ENCODE peak calls at places on chromosomes 16 and 17, in five cellular contexts. One of them, this sample, is unnamed. For H3K36me3, the result is how much of the 10 kb centered on the place peaks cover.

GRCh38 chr16:56305956-56306565 is 114.8 kb downstream of the GNAO1 start:
- DNase-seq in vagina: no peak
- DNase-seq in heart left ventricle: no peak
- DNase-seq in CD8-positive, alpha-beta T cell: no peak
- DNase-seq in tibial nerve: no peak
- DNase-seq in this sample: no peak

GRCh38 chr16:67428146-67428731 is 2.7 kb upstream of the HSD11B2 start:
- DNase-seq in vagina: no peak
- DNase-seq in heart left ventricle: peak
- DNase-seq in CD8-positive, alpha-beta T cell: peak
- DNase-seq in tibial nerve: peak
- DNase-seq in this sample: peak

GRCh38 chr17:57463103-57463885 is 207.0 kb downstream of the MSI2 start:
- DNase-seq in vagina: no peak
- DNase-seq in heart left ventricle: no peak
- DNase-seq in CD8-positive, alpha-beta T cell: no peak
- DNase-seq in tibial nerve: no peak
- DNase-seq in this sample: no peak

GRCh38 chr17:79907855-79908254 is 68.6 kb upstream of the CBX4 start:
- DNase-seq in vagina: no peak
- DNase-seq in heart left ventricle: no peak
- DNase-seq in CD8-positive, alpha-beta T cell: no peak
- DNase-seq in tibial nerve: no peak
- DNase-seq in this sample: no peak

GRCh38 chr16:59973966-59974365 is 1239.8 kb upstream of the GOT2 start:
- DNase-seq in vagina: no peak
- DNase-seq in heart left ventricle: no peak
- DNase-seq in CD8-positive, alpha-beta T cell: no peak
- DNase-seq in tibial nerve: no peak
- DNase-seq in this sample: no peak

GRCh38 chr17:44966348-44967025 is 1.6 kb downstream of the C1QL1 start:
- DNase-seq in vagina: no peak
- DNase-seq in heart left ventricle: no peak
- DNase-seq in CD8-positive, alpha-beta T cell: no peak
- DNase-seq in tibial nerve: no peak
- DNase-seq in this sample: no peak

GRCh38 chr16:11315499-11315898 is 29.8 kb upstream of the RMI2 start:
- DNase-seq in vagina: no peak
- DNase-seq in heart left ventricle: no peak
- DNase-seq in CD8-positive, alpha-beta T cell: no peak
- DNase-seq in tibial nerve: no peak
- DNase-seq in this sample: no peak

GRCh38 chr16:12757546-12757945 is 46.1 kb downstream of the CPPED1 start:
- DNase-seq in vagina: no peak
- DNase-seq in heart left ventricle: no peak
- DNase-seq in CD8-positive, alpha-beta T cell: no peak
- DNase-seq in tibial nerve: no peak
- DNase-seq in this sample: no peak

GRCh38 chr16:24671455-24671954 is 57.9 kb upstream of the TNRC6A start:
- DNase-seq in vagina: no peak
- DNase-seq in heart left ventricle: no peak
- DNase-seq in CD8-positive, alpha-beta T cell: no peak
- DNase-seq in tibial nerve: no peak
- DNase-seq in this sample: no peak

GRCh38 chr17:8725881-8726280 is 18.8 kb downstream of the CCDC42 start:
- DNase-seq in vagina: no peak
- DNase-seq in heart left ventricle: no peak
- DNase-seq in CD8-positive, alpha-beta T cell: no peak
- DNase-seq in tibial nerve: no peak
- DNase-seq in this sample: no peak
- H3K27ac ChIP-seq in vagina: no peak
- H3K27ac ChIP-seq in heart left ventricle: no peak
- H3K27ac ChIP-seq in CD8-positive, alpha-beta T cell: no peak
- H3K27ac ChIP-seq in tibial nerve: no peak
- H3K27ac ChIP-seq in this sample: no peak

GRCh38 chr16:89641719-89642187 is 15.8 kb downstream of the CHMP1A start:
- DNase-seq in vagina: no peak
- DNase-seq in heart left ventricle: no peak
- DNase-seq in CD8-positive, alpha-beta T cell: no peak
- DNase-seq in tibial nerve: no peak
- DNase-seq in this sample: no peak
- H3K36me3 ChIP-seq in vagina: under half
- H3K36me3 ChIP-seq in heart left ventricle: under half
- H3K36me3 ChIP-seq in CD8-positive, alpha-beta T cell: under half
- H3K36me3 ChIP-seq in tibial nerve: under half
- H3K36me3 ChIP-seq in this sample: under half

GRCh38 chr17:42386784-42387183 is 1.5 kb downstream of the STAT3 start:
- DNase-seq in vagina: no peak
- DNase-seq in heart left ventricle: no peak
- DNase-seq in CD8-positive, alpha-beta T cell: no peak
- DNase-seq in tibial nerve: no peak
- DNase-seq in this sample: no peak
- H3K27ac ChIP-seq in vagina: peak
- H3K27ac ChIP-seq in heart left ventricle: peak
- H3K27ac ChIP-seq in CD8-positive, alpha-beta T cell: peak
- H3K27ac ChIP-seq in tibial nerve: peak
- H3K27ac ChIP-seq in this sample: peak

GRCh38 chr17:77483128-77483598 is 342.4 kb downstream of the SEC14L1 start:
- DNase-seq in vagina: no peak
- DNase-seq in heart left ventricle: no peak
- DNase-seq in CD8-positive, alpha-beta T cell: no peak
- DNase-seq in tibial nerve: no peak
- DNase-seq in this sample: no peak
- H3K36me3 ChIP-seq in vagina: under half
- H3K36me3 ChIP-seq in heart left ventricle: under half
- H3K36me3 ChIP-seq in CD8-positive, alpha-beta T cell: half or more
- H3K36me3 ChIP-seq in tibial nerve: under half
- H3K36me3 ChIP-seq in this sample: under half

GRCh38 chr17:70624208-70624607 is 454.9 kb downstream of the KCNJ2 start:
- DNase-seq in vagina: no peak
- DNase-seq in heart left ventricle: no peak
- DNase-seq in CD8-positive, alpha-beta T cell: no peak
- DNase-seq in tibial nerve: no peak
- DNase-seq in this sample: no peak

GRCh38 chr17:70621593-70621992 is 452.3 kb downstream of the KCNJ2 start:
- DNase-seq in vagina: no peak
- DNase-seq in heart left ventricle: no peak
- DNase-seq in CD8-positive, alpha-beta T cell: no peak
- DNase-seq in tibial nerve: no peak
- DNase-seq in this sample: no peak

GRCh38 chr17:70622382-70623260 is 453.3 kb downstream of the KCNJ2 start:
- DNase-seq in vagina: no peak
- DNase-seq in heart left ventricle: peak
- DNase-seq in CD8-positive, alpha-beta T cell: no peak
- DNase-seq in tibial nerve: no peak
- DNase-seq in this sample: no peak
- H3K27ac ChIP-seq in vagina: no peak
- H3K27ac ChIP-seq in heart left ventricle: no peak
- H3K27ac ChIP-seq in CD8-positive, alpha-beta T cell: no peak
- H3K27ac ChIP-seq in tibial nerve: no peak
- H3K27ac ChIP-seq in this sample: no peak

GRCh38 chr17:43691317-43691693 is 29.6 kb upstream of the MEOX1 start:
- DNase-seq in vagina: no peak
- DNase-seq in heart left ventricle: no peak
- DNase-seq in CD8-positive, alpha-beta T cell: no peak
- DNase-seq in tibial nerve: no peak
- DNase-seq in this sample: no peak
- H3K36me3 ChIP-seq in vagina: under half
- H3K36me3 ChIP-seq in heart left ventricle: under half
- H3K36me3 ChIP-seq in CD8-positive, alpha-beta T cell: under half
- H3K36me3 ChIP-seq in tibial nerve: under half
- H3K36me3 ChIP-seq in this sample: under half

DNA sequence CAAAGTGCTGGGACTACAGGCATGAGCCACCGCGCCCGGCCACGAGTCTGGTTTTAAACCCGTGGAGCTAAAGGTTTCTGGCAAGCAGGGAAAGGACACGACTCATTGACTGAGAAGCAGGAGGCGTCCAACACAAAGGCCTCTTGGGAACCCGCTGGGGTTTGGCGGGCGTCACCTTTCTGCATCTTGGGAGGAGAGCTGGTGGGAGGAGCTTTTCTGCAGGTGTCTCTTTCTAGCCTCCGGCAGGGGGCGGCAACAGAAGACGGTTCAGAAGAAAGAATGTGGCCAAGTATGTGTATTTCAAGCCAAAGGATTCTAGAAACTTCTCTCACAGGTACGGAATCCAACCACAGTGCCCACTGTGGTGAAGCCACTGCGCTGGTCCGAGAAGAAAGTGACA is 97.4 kb downstream of the MRM3 start:
- DNase-seq in vagina: no peak
- DNase-seq in heart left ventricle: peak
- DNase-seq in CD8-positive, alpha-beta T cell: peak
- DNase-seq in tibial nerve: peak
- DNase-seq in this sample: peak
- H3K27ac ChIP-seq in vagina: peak
- H3K27ac ChIP-seq in heart left ventricle: peak
- H3K27ac ChIP-seq in CD8-positive, alpha-beta T cell: no peak
- H3K27ac ChIP-seq in tibial nerve: peak
- H3K27ac ChIP-seq in this sample: peak